ENCODE peak calls at places on chromosomes 1 and 21, in six cellular contexts. Y is H1, V is HCT116, Z is GM12878, S is HepG2, H is K562. M is an unnamed sample.

GRCh38 chr21:17513214-17514123 is 626 bp downstream of the CXADR start:
- DNase-seq in Y (no peak), V (no peak), Z (no peak), S (peak; percentile 16), H (no peak), M (no peak)

GRCh38 chr1:230500063-230500462 is 73.9 kb upstream of the PGBD5 start:
- DNase-seq in Y (no peak), V (no peak), Z (no peak), S (no peak), H (no peak), M (no peak)

GRCh38 chr21:15592271-15592860 is 137.4 kb upstream of the USP25 start:
- DNase-seq in Y (no peak), V (peak; percentile 21), Z (no peak), S (peak; percentile 44), H (peak; percentile 54), M (peak; percentile 29)

GRCh38 chr1:33387512-33388079 is 43.3 kb downstream of the PHC2 start:
- DNase-seq in Y (no peak), V (no peak), Z (no peak), S (no peak), H (no peak), M (no peak)

GRCh38 chr21:31874817-31875216 is 2.0 kb downstream of the HUNK start:
- DNase-seq in Y (no peak), V (no peak), Z (no peak), S (no peak), H (no peak), M (peak; percentile 25)

GRCh38 chr1:47930215-47930885 is 66.8 kb downstream of the TRABD2B start:
- DNase-seq in Y (no peak), V (no peak), Z (no peak), S (no peak), H (no peak), M (no peak)

GRCh38 chr1:236888903-236889302 is 93.8 kb downstream of the MTR start:
- DNase-seq in Y (no peak), V (no peak), Z (no peak), S (no peak), H (no peak), M (no peak)

GRCh38 chr1:88678405-88678804 is 5.7 kb upstream of the PKN2 start:
- DNase-seq in Y (no peak), V (no peak), Z (no peak), S (no peak), H (peak; percentile 55), M (no peak)

GRCh38 chr1:9730096-9730901 is 78.8 kb downstream of the PIK3CD start:
- DNase-seq in Y (no peak), V (no peak), Z (no peak), S (no peak), H (no peak), M (no peak)

GRCh38 chr1:37471345-37472231 is 2.8 kb upstream of the ZC3H12A start:
- DNase-seq in Y (no peak), V (peak; percentile 66), Z (no peak), S (peak; percentile 58), H (peak; percentile 46), M (peak; percentile 57)

GRCh38 chr1:34331527-34331926 is 154.8 kb downstream of the C1orf94 start:
- DNase-seq in Y (no peak), V (no peak), Z (no peak), S (no peak), H (no peak), M (no peak)

GRCh38 chr1:87513270-87513669 is 184.6 kb downstream of the LMO4 start:
- DNase-seq in Y (no peak), V (no peak), Z (no peak), S (no peak), H (no peak), M (no peak)

GRCh38 chr1:94339229-94339927 is 78.8 kb upstream of the ABCD3 start:
- DNase-seq in Y (no peak), V (no peak), Z (no peak), S (no peak), H (no peak), M (no peak)

GRCh38 chr1:200034262-200034557 is 6.7 kb downstream of the NR5A2 start:
- DNase-seq in Y (no peak), V (no peak), Z (no peak), S (no peak), H (no peak), M (no peak)

GRCh38 chr1:185654199-185654951 is 79.8 kb upstream of the HMCN1 start:
- DNase-seq in Y (no peak), V (no peak), Z (no peak), S (peak; percentile 49), H (no peak), M (no peak)

GRCh38 chr21:44441041-44441400 is 14.3 kb upstream of the LRRC3 start:
- DNase-seq in Y (no peak), V (no peak), Z (no peak), S (no peak), H (no peak), M (no peak)

GRCh38 chr1:25889470-25889869 is 14.0 kb upstream of the PAQR7 start:
- DNase-seq in Y (no peak), V (no peak), Z (no peak), S (no peak), H (peak; percentile 61), M (no peak)

GRCh38 chr1:37150986-37151385 is 116.7 kb upstream of the GRIK3 start:
- DNase-seq in Y (no peak), V (no peak), Z (no peak), S (no peak), H (no peak), M (no peak)

GRCh38 chr1:42479621-42480020 is 16.5 kb downstream of the CCDC30 start:
- DNase-seq in Y (no peak), V (no peak), Z (no peak), S (peak; percentile 10), H (peak; percentile 15), M (no peak)

DNA sequence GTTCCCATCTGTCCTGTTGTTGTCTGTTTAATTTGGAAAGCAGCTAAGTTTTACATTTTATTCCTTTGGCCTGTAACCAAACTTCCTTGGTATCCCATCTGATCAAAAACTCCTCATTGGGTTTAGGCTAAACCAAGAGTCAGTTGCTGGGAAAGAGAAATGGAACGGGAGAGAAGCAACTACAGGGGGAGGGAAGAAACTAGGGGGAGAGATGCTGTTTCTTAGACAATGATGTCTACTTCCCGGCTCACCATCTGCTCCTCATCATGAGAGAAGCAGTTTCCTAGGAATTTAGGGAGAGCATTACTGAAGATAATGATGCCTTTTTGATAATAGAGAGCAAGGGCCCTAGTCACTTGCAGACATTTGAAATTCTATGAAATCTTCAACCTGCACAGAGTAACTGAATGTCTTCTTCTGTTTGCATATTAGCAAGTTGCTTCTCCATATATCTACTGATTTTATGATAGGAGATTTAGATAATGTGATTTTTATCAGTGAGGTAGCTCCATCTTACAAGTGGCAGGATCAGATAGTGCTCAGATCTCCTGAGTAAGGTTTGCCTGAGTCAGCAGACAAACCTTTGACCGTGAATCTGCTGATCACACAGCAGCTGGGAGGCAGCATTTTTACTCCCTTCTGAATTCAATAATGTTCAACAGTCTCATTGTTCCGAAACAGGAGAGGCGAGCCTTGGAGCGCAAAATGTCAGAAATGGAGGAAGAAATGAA is 141.6 kb downstream of the SYT2 start:
- DNase-seq in Y (no peak), V (no peak), Z (no peak), S (no peak), H (no peak), M (no peak)
- TF ChIP-seq JUND in Y (no peak), V (no peak), Z (no peak), S (no peak), H (no peak), M (no peak)

DNA sequence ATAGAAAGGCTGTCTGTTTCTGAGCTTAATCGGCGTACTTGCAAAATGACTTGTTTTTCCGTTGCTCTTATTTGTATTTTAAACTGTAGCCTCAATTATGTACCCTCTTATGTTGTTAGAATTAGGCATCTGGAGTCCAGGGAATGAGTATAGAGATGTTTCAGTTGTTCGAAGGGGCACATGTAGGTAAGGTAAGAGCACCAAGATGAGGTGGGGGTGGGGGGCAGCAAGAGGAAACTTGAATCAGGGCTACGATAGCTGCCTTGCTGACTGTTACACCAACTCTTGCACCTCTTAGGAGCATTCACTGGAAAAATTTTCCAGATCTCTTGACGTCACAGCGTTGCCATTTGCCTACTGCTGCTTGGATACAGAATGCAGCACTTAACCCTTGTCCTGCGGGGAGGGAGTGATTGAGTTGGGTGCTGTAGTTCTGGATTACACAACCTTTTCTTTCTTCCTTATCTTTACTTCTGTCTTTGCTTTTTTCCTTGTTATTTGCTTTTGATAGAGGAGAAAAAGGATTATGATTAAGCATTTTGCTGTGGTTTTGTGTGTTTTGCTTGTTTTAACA is 3.2 kb downstream of the ATP1B1 start:
- DNase-seq in Y (no peak), V (peak; percentile 88), Z (no peak), S (peak; percentile 97), H (no peak), M (peak; percentile 88)
- TF ChIP-seq JUND in Y (no peak), V (peak; percentile 31), Z (no peak), S (no peak), H (no peak), M (no peak)

GRCh38 chr1:3787745-3788605 is 8.3 kb downstream of the LRRC47 start:
- DNase-seq in Y (no peak), V (no peak), Z (no peak), S (no peak), H (no peak), M (no peak)
- TF ChIP-seq JUND in Y (no peak), V (no peak), Z (no peak), S (no peak), H (no peak), M (no peak)

GRCh38 chr1:168987330-168987729 is 119.2 kb upstream of the ATP1B1 start:
- DNase-seq in Y (no peak), V (no peak), Z (no peak), S (no peak), H (no peak), M (no peak)
- TF ChIP-seq JUND in Y (no peak), V (no peak), Z (no peak), S (no peak), H (no peak), M (no peak)